ENCODE peak calls at places on chromosomes 2 and 18, in nine cellular contexts. O is lower lobe of right lung; W is esophagus squamous epithelium; E is colonic mucosa; H is aorta; M is CD4-positive, alpha-beta memory T cell; T is effector memory CD4-positive, alpha-beta T cell; B is dorsolateral prefrontal cortex; U is heart right ventricle. R is an unnamed sample. For H3K27me3, the result is how much of the 10 kb centered on the place peaks cover.

GRCh38 chr2:127733816-127734537 is 32.7 kb downstream of the SFT2D3 start:
- DNase-seq in M (no peak), W (no peak), U (no peak), B (no peak), O (no peak), E (no peak), T (no peak), H (no peak), R (no peak)

GRCh38 chr18:59718108-59719057 is 21.2 kb upstream of the CCBE1 start:
- DNase-seq in U (no peak), T (no peak), B (no peak), H (no peak), W (no peak), E (no peak), M (no peak), O (no peak), R (no peak)

GRCh38 chr2:152523091-152523490 is 188.1 kb downstream of the FMNL2 start:
- DNase-seq in W (no peak), B (no peak), O (no peak), M (no peak), E (no peak), T (no peak), H (no peak), U (no peak), R (no peak)

GRCh38 chr18:56789004-56789888 is 138.1 kb downstream of the WDR7 start:
- DNase-seq in U (peak), M (no peak), E (peak), O (no peak), B (no peak), H (no peak), W (no peak), T (no peak), R (no peak)

GRCh38 chr2:203886579-203887230 is 19.1 kb downstream of the CTLA4 start:
- DNase-seq in B (no peak), T (no peak), M (no peak), E (no peak), O (no peak), W (no peak), U (no peak), H (no peak), R (no peak)

GRCh38 chr18:8507361-8507760 is 101.9 kb upstream of the RAB12 start:
- DNase-seq in W (no peak), B (no peak), M (no peak), H (no peak), T (no peak), E (no peak), O (no peak), U (no peak), R (no peak)

GRCh38 chr2:112831956-112832567 is 4.5 kb downstream of the IL1B start:
- DNase-seq in B (no peak), O (no peak), H (no peak), M (no peak), T (no peak), U (no peak), W (no peak), E (no peak), R (no peak)

GRCh38 chr18:63619661-63620060 is 24.4 kb downstream of the SERPINB4 start:
- DNase-seq in U (no peak), W (no peak), H (no peak), B (no peak), O (no peak), T (no peak), E (no peak), M (no peak), R (no peak)

GRCh38 chr2:111005307-111005706 is 115.4 kb upstream of the BCL2L11 start:
- DNase-seq in B (no peak), T (no peak), W (no peak), M (no peak), U (no peak), O (no peak), E (no peak), H (no peak), R (no peak)

GRCh38 chr2:58502931-58503330 is 261.8 kb upstream of the FANCL start:
- DNase-seq in B (no peak), T (no peak), W (no peak), O (no peak), H (no peak), M (no peak), E (no peak), U (no peak), R (no peak)

GRCh38 chr2:71609958-71610357 is 156.6 kb downstream of the DYSF start:
- DNase-seq in O (no peak), B (no peak), T (no peak), U (no peak), E (peak), W (no peak), M (no peak), H (no peak), R (no peak)

GRCh38 chr2:30332791-30333453 is 101.6 kb downstream of the LBH start:
- DNase-seq in U (no peak), B (no peak), M (no peak), E (no peak), W (no peak), T (no peak), H (no peak), O (no peak), R (no peak)

GRCh38 chr2:223884399-223884798 is 47.0 kb upstream of the AP1S3 start:
- DNase-seq in U (no peak), W (no peak), M (no peak), O (no peak), E (no peak), T (no peak), B (no peak), H (no peak), R (no peak)

GRCh38 chr2:64065516-64065915 is 46.3 kb upstream of the VPS54 start:
- DNase-seq in B (no peak), E (no peak), O (no peak), M (no peak), W (no peak), T (no peak), H (no peak), U (no peak), R (no peak)
- H3K27ac ChIP-seq in B (no peak), E (no peak), O (no peak), M (no peak), W (peak), T (no peak), H (no peak), U (peak), R (no peak)

DNA sequence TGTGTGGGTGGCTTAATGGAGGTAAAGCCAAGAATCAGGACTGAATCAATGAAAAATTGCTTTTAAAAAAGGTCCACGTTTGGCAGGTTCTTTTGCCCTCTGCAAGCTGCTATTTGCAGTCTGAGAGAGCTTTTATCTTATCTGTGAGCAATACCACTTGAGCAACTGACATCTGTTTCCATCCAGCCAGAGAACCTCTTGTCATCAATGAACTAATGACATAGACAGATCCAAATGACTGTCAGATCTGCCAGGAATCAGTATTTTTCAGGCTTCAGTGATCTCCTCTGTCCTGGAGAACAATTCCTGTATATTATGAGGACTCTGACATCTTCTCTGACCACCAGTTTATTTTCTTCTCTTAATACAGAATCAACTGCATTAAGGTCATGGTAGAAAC is 608.1 kb downstream of the LRP1B start:
- DNase-seq in M (no peak), H (no peak), U (no peak), T (no peak), O (no peak), B (no peak), E (no peak), W (no peak), R (no peak)
- H3K27me3 ChIP-seq in M (under half), H (under half), U (under half), T (under half), O (under half), B (under half), E (under half), W (under half), R (under half)

GRCh38 chr2:39119732-39120520 is 925 bp downstream of the SOS1 start:
- DNase-seq in W (no peak), E (peak), M (peak), T (peak), B (no peak), U (peak), H (peak), O (peak), R (peak)

GRCh38 chr2:39120521-39120770 is 405 bp downstream of the SOS1 start:
- DNase-seq in T (no peak), M (no peak), U (no peak), B (no peak), E (no peak), H (no peak), O (no peak), W (no peak), R (no peak)

GRCh38 chr2:39120771-39121522 is at the start of gene SOS1:
- DNase-seq in U (peak), H (peak), O (peak), B (peak), W (peak), E (peak), M (peak), T (peak), R (peak)

GRCh38 chr2:39123436-39123999 is 2.7 kb upstream of the SOS1 start:
- DNase-seq in H (no peak), E (no peak), B (no peak), W (no peak), T (no peak), M (no peak), U (no peak), O (no peak), R (no peak)

DNA sequence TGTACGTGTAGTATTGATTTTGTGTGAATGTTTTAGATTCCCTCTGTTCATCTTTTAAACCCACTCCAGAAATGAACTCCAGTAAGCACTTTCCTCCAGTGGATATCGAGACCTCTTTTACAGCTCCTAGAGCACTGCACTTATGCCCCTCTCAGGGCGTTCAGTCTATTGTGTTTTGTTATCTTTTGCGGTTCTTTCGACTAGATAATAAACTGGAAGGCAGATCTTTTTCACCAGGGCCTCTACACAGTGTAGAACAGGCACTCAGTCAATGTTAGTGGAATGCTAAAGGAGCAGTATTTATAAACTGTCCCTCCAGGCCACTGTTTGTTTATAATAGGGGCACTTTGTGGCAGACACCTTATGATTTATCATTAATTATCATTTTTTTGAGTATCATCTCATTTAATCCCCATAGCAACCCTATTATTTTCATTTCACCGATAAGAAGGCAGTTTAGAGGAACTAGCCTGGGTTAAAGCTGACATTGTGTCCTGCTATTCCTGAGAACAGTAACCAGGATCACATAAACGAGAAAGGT is 742 bp upstream of the SOS1 start:
- DNase-seq in H (no peak), B (no peak), U (no peak), M (peak), T (no peak), E (no peak), W (no peak), O (no peak), R (no peak)
- H3K4me3 ChIP-seq in H (peak), B (peak), U (peak), M (peak), T (peak), E (peak), W (peak), O (peak), R (peak)

GRCh38 chr2:47119001-47119400 is 36.1 kb downstream of the STPG4 start:
- DNase-seq in W (no peak), T (no peak), B (no peak), M (no peak), O (no peak), E (no peak), U (no peak), H (no peak), R (no peak)

GRCh38 chr2:47112665-47113435 is 42.3 kb downstream of the STPG4 start:
- DNase-seq in W (no peak), T (no peak), O (no peak), M (no peak), E (no peak), H (no peak), U (no peak), B (no peak), R (no peak)

DNA sequence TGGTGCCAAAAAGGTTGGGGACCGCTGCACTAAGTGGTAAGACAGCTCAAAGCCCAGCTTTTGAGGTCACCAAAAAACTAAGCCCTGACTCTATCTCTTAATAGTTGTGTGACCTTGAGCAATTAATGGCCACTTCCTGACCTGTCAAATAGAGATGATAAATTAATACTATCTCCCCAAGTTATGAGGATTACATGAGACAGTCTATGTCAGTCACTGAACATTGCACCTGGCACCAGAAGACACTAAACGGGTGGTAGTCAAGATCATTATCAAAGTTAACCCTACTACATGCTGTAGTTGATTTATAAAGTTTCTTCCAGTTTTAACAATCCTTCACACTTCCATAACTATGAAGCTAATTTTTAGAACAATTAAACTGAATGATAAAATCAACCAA is 36.5 kb downstream of the STPG4 start:
- DNase-seq in E (no peak), B (no peak), T (no peak), H (no peak), M (no peak), W (no peak), U (no peak), O (no peak), R (no peak)
- H3K27ac ChIP-seq in E (no peak), B (peak), T (no peak), H (no peak), M (no peak), W (no peak), U (no peak), O (no peak), R (no peak)

GRCh38 chr2:140589273-140589672 is 1541.5 kb downstream of the LRP1B start:
- DNase-seq in W (no peak), B (no peak), E (no peak), T (no peak), H (no peak), M (no peak), U (no peak), O (no peak), R (no peak)

GRCh38 chr2:140585016-140585415 is 1545.8 kb downstream of the LRP1B start:
- DNase-seq in W (no peak), O (no peak), B (no peak), U (no peak), M (no peak), T (no peak), E (no peak), H (no peak), R (no peak)

GRCh38 chr2:140593159-140593558 is 1537.7 kb downstream of the LRP1B start:
- DNase-seq in H (no peak), M (no peak), O (no peak), U (no peak), T (no peak), B (no peak), E (no peak), W (no peak), R (no peak)

GRCh38 chr2:140586379-140586778 is 1544.4 kb downstream of the LRP1B start:
- DNase-seq in B (no peak), O (no peak), T (no peak), U (no peak), H (no peak), E (peak), W (no peak), M (no peak), R (no peak)

GRCh38 chr2:140589696-140590095 is 1541.1 kb downstream of the LRP1B start:
- DNase-seq in U (no peak), E (no peak), W (no peak), B (no peak), O (no peak), M (no peak), T (no peak), H (no peak), R (no peak)
- H3K27me3 ChIP-seq in U (under half), E (under half), W (under half), B (under half), O (under half), M (under half), T (under half), H (under half), R (under half)

DNA sequence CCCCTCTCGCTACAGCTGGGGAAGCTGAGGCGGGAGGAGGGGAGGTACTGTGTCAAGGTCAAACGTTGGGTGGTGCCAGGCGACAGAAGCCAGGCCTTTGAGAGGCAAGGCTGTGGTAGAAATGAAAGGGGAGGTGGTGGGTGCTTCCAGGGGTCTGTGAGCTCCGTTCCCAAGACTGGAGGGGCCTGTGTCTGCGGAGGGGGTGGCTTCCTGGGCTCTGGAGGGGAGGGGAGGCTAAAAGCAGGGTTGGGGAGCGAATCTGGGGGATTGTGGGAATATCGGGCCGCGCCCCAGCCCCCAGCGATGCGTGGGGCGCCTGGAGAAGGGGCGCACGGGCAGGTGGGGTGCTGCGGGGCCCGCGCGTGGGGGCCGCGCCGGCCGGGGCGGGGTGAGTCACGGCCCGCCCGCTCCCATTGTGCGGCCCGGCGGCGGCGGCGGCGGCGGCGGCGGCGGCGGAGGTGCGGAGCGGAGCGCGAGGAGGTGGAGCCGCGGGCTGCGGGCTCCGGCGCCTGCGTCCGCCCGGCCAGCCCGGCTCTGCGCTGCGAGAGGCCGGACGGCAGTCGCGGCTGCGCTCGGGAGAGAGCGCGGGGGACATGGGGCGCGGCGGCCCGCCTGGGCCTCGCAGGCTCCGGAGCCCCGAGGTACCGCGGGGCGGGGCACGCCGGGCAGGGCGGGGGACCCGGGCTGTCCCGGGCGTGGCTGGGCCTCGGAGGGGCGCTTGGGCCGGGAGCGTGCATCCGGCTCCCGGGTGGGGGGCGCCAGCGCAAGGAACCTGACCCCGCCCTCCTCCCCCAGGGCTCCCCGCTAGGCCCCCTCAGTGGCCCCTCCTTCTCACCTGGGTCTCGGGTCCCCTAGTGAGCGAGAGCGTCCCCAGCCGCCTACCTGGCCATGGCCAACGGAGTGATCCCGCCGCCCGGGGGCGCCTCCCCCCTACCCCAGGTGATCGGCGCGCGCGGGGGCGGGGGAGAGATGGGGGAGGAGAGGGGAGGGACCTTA is at the start of gene SLC4A3:
- DNase-seq in O (no peak), B (no peak), H (no peak), E (no peak), W (no peak), U (no peak), T (no peak), M (no peak), R (peak)
- H3K4me3 ChIP-seq in O (peak), B (peak), H (peak), E (peak), W (peak), U (peak), T (peak), M (no peak), R (peak)

GRCh38 chr2:186910996-186911395 is 62.0 kb upstream of the ZSWIM2 start:
- DNase-seq in H (no peak), U (no peak), B (no peak), W (no peak), M (no peak), O (no peak), E (no peak), T (no peak), R (no peak)

GRCh38 chr2:186912979-186913378 is 64.0 kb upstream of the ZSWIM2 start:
- DNase-seq in E (no peak), T (no peak), M (no peak), W (no peak), H (no peak), B (no peak), U (no peak), O (no peak), R (no peak)

GRCh38 chr2:186907897-186908296 is 58.9 kb upstream of the ZSWIM2 start:
- DNase-seq in O (no peak), H (no peak), E (no peak), W (no peak), M (no peak), T (no peak), U (no peak), B (no peak), R (no peak)

GRCh38 chr2:186911551-186912085 is 62.6 kb upstream of the ZSWIM2 start:
- DNase-seq in T (no peak), W (no peak), E (no peak), U (no peak), B (no peak), O (no peak), H (no peak), M (no peak), R (no peak)

GRCh38 chr2:186909095-186909494 is 60.1 kb upstream of the ZSWIM2 start:
- DNase-seq in E (no peak), M (no peak), H (no peak), B (no peak), W (no peak), O (no peak), U (no peak), T (no peak), R (no peak)
- H3K27ac ChIP-seq in E (no peak), M (no peak), H (no peak), B (no peak), W (no peak), O (no peak), U (no peak), T (no peak), R (no peak)

DNA sequence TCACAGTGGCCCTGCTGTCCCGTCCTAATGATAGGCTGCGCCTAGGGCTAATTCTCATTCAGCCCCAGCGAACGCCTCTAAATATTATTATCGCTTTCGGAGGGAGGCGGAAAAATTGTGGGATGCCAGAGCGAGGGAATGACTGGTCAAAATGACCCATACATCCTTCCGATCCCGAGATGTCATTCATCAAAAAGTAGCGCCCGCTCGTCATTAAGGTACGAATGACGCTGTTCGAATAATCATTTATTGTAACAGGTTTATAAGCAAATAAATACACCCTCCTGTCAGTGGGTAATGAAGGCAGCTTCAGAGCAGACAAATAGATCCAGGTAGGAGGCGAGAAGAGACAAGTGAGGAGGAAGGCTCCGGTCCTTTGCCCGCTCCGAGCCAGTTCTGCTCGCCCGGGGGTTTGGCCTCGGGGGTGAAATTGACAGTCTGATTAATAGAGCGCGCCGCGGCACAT is at the start of gene EVX2:
- DNase-seq in H (no peak), O (no peak), U (no peak), B (no peak), W (no peak), M (peak), E (no peak), T (no peak), R (no peak)
- H3K27me3 ChIP-seq in H (under half), O (half or more), U (half or more), B (half or more), W (half or more), M (half or more), E (half or more), T (half or more), R (half or more)

GRCh38 chr2:207771421-207771820 is 1.7 kb upstream of the FZD5 start:
- DNase-seq in T (no peak), H (no peak), U (no peak), E (peak), O (no peak), B (no peak), M (no peak), W (no peak), R (no peak)
- H3K4me3 ChIP-seq in T (no peak), H (no peak), U (no peak), E (peak), O (peak), B (peak), M (no peak), W (no peak), R (peak)